ENCODE peak calls at places on chromosomes 13 and 19, in seven cellular contexts. S is NCI-H82; L is CMK; D is T1000; X is effector CD4-positive, alpha-beta T cell; I is body of pancreas; C is neuronal stem cell. Z is an unnamed sample.

GRCh38 chr13:25963681-25964080 is 88.1 kb downstream of the SHISA2 start:
- DNase-seq in I (no peak), S (no peak), D (no peak), X (no peak), L (no peak), C (no peak), Z (no peak)

GRCh38 chr19:41409288-41409687 is 11.7 kb downstream of the BCKDHA start:
- DNase-seq in X (no peak), I (peak), C (no peak), S (no peak), D (no peak), L (no peak), Z (no peak)

GRCh38 chr19:55613396-55613795 is 7.9 kb downstream of the ZNF865 start:
- DNase-seq in I (no peak), S (no peak), L (no peak), C (no peak), X (no peak), D (no peak), Z (no peak)

GRCh38 chr13:29707876-29708543 is 112.5 kb upstream of the SLC7A1 start:
- DNase-seq in X (peak), S (peak), C (peak), L (peak), I (peak), D (no peak), Z (peak)

GRCh38 chr19:18846862-18847515 is 15.2 kb downstream of the UPF1 start:
- DNase-seq in S (peak), I (peak), L (no peak), C (peak), X (peak), D (peak), Z (peak)

GRCh38 chr19:30145467-30145866 is 203.4 kb downstream of the URI1 start:
- DNase-seq in S (no peak), D (no peak), I (no peak), L (no peak), C (no peak), X (no peak), Z (no peak)

GRCh38 chr19:31938675-31939074 is 406.7 kb upstream of the ZNF507 start:
- DNase-seq in I (no peak), S (no peak), D (no peak), X (no peak), C (no peak), L (no peak), Z (no peak)

GRCh38 chr19:1091544-1092175 is 3.5 kb downstream of the POLR2E start:
- DNase-seq in S (no peak), D (no peak), X (no peak), I (no peak), L (no peak), C (no peak), Z (no peak)

GRCh38 chr13:105485061-105485460 is 1050.4 kb downstream of the EFNB2 start:
- DNase-seq in S (no peak), C (no peak), X (no peak), L (no peak), I (no peak), D (no peak), Z (no peak)

GRCh38 chr13:50374517-50374916 is 359.3 kb downstream of the KCNRG start:
- DNase-seq in D (no peak), S (no peak), I (no peak), X (no peak), L (no peak), C (no peak), Z (no peak)

GRCh38 chr13:45162821-45163220 is 38.0 kb downstream of the KCTD4 start:
- DNase-seq in I (no peak), S (no peak), D (no peak), L (no peak), X (no peak), C (no peak), Z (no peak)

GRCh38 chr19:18153555-18154134 is 682 bp downstream of the PIK3R2 start:
- DNase-seq in L (no peak), I (peak), X (no peak), S (peak), D (no peak), C (no peak), Z (no peak)

GRCh38 chr19:17841810-17842662 is 5.7 kb downstream of the JAK3 start:
- DNase-seq in I (peak), L (peak), S (peak), C (peak), X (no peak), D (no peak), Z (peak)

GRCh38 chr13:99063178-99063577 is 85.3 kb upstream of the DOCK9 start:
- DNase-seq in X (no peak), D (no peak), I (no peak), C (no peak), S (no peak), L (no peak), Z (no peak)

GRCh38 chr13:86932935-86933334 is 738.2 kb upstream of the SLITRK5 start:
- DNase-seq in C (peak), S (no peak), D (no peak), X (no peak), I (no peak), L (no peak), Z (peak)

GRCh38 chr13:75705395-75705794 is 69.3 kb downstream of the LMO7 start:
- DNase-seq in L (no peak), I (no peak), X (no peak), D (no peak), C (no peak), S (no peak), Z (no peak)

GRCh38 chr13:75326173-75327131 is 155.5 kb downstream of the TBC1D4 start:
- DNase-seq in X (peak), S (no peak), C (no peak), D (no peak), L (peak), I (no peak), Z (no peak)

GRCh38 chr13:42038661-42039456 is 9.6 kb upstream of the DGKH start:
- DNase-seq in L (no peak), S (no peak), D (no peak), C (no peak), X (no peak), I (no peak), Z (no peak)

GRCh38 chr19:8697671-8698432 is 743 bp downstream of the ACTL9 start:
- DNase-seq in X (no peak), L (no peak), S (peak), D (no peak), C (no peak), I (no peak), Z (no peak)

GRCh38 chr13:30676672-30677071 is 58.7 kb upstream of the ALOX5AP start:
- DNase-seq in C (no peak), X (no peak), S (peak), L (no peak), I (no peak), D (no peak), Z (no peak)

GRCh38 chr13:46489586-46490023 is 63.4 kb upstream of the LRCH1 start:
- DNase-seq in L (no peak), S (no peak), I (no peak), D (peak), X (no peak), C (no peak), Z (no peak)

GRCh38 chr13:29878101-29878500 is 27.7 kb upstream of the UBL3 start:
- DNase-seq in I (no peak), D (no peak), L (no peak), X (no peak), S (no peak), C (no peak), Z (no peak)

GRCh38 chr19:35618857-35619256 is 6.3 kb downstream of the HAUS5 start:
- DNase-seq in X (no peak), C (no peak), D (no peak), I (no peak), S (peak), L (no peak), Z (no peak)

GRCh38 chr19:15829277-15829770 is 13.9 kb upstream of the OR10H1 start:
- DNase-seq in L (no peak), S (no peak), D (no peak), I (no peak), C (no peak), X (no peak), Z (no peak)

GRCh38 chr13:46184277-46184699 is 2.3 kb upstream of the LCP1 start:
- DNase-seq in I (peak), X (peak), L (no peak), D (no peak), C (no peak), S (peak), Z (peak)

GRCh38 chr13:72960541-72960940 is 98.3 kb upstream of the KLF5 start:
- DNase-seq in L (no peak), C (no peak), D (no peak), X (no peak), I (no peak), S (no peak), Z (no peak)

GRCh38 chr19:4482721-4483120 is 10.6 kb downstream of the HDGFL2 start:
- DNase-seq in S (no peak), D (no peak), C (no peak), I (no peak), X (no peak), L (no peak), Z (no peak)

GRCh38 chr13:27355894-27356293 is 68.5 kb upstream of the GTF3A start:
- DNase-seq in S (peak), X (no peak), L (no peak), D (no peak), C (no peak), I (no peak), Z (no peak)

GRCh38 chr19:679418-680286 is 3.5 kb downstream of the FSTL3 start:
- DNase-seq in I (peak), L (no peak), S (peak), D (peak), X (no peak), C (no peak), Z (no peak)

GRCh38 chr13:76707360-76707759 is 178.8 kb downstream of the KCTD12 start:
- DNase-seq in S (no peak), D (no peak), X (no peak), C (no peak), L (no peak), I (no peak), Z (no peak)

GRCh38 chr13:35475960-35476943 is at the start of gene MAB21L1:
- DNase-seq in X (no peak), C (peak), D (no peak), L (no peak), S (peak), I (no peak), Z (no peak)

GRCh38 chr13:111659842-111660241 is 339.4 kb downstream of the TEX29 start:
- DNase-seq in D (no peak), I (no peak), C (no peak), S (no peak), X (no peak), L (no peak), Z (no peak)

GRCh38 chr13:103698000-103698399 is 631.8 kb upstream of the SLC10A2 start:
- DNase-seq in S (no peak), L (no peak), C (no peak), D (no peak), X (no peak), I (no peak), Z (no peak)

GRCh38 chr19:6752257-6753177 is 13.0 kb downstream of the TRIP10 start:
- DNase-seq in L (no peak), C (no peak), I (no peak), S (no peak), X (no peak), D (no peak), Z (no peak)

GRCh38 chr13:106532111-106532929 is 3.1 kb downstream of the EFNB2 start:
- DNase-seq in C (no peak), I (no peak), S (peak), X (no peak), L (no peak), D (no peak), Z (no peak)

GRCh38 chr19:17234911-17235617 is 9.0 kb downstream of the OCEL1 start:
- DNase-seq in I (peak), X (peak), C (no peak), S (peak), L (no peak), D (no peak), Z (no peak)

GRCh38 chr19:12884926-12885748 is 1.9 kb downstream of the KLF1 start:
- DNase-seq in S (peak), C (peak), D (no peak), L (peak), I (peak), X (peak), Z (peak)

GRCh38 chr19:32421589-32422361 is 16.2 kb downstream of the DPY19L3 start:
- DNase-seq in I (no peak), X (no peak), S (no peak), C (no peak), D (no peak), L (peak), Z (no peak)

GRCh38 chr13:65461590-65461989 is 1768.5 kb downstream of the PCDH9 start:
- DNase-seq in X (no peak), L (no peak), D (no peak), C (no peak), I (no peak), S (no peak), Z (no peak)